ENCODE peak calls at places on chromosomes 4 and X, in nine cellular contexts. Z is gastrocnemius medialis; B is astrocyte; G is aorta; C is ascending aorta; X is trophoblast cell; P is CD8-positive, alpha-beta T cell; K is fibroblast of lung; D is Caco-2. N is an unnamed sample.

GRCh38 chrX:37993857-37994619 is 12.3 kb upstream of the SYTL5 start:
- DNase-seq in Z (no peak), B (peak; percentile 1), G (no peak), C (no peak), X (no peak), P (no peak), K (no peak), D (no peak), N (peak; percentile 5)

GRCh38 chr4:52592287-52592686 is 66.8 kb downstream of the USP46 start:
- DNase-seq in Z (no peak), B (no peak), G (no peak), C (no peak), X (no peak), P (no peak), K (no peak), D (no peak), N (no peak)

GRCh38 chr4:6942238-6942800 is 32.7 kb downstream of the TBC1D14 start:
- DNase-seq in Z (no peak), B (peak; percentile 93), G (no peak), C (no peak), X (peak; percentile 92), P (peak; percentile 26), K (peak; percentile 98), D (no peak), N (peak; percentile 23)

GRCh38 chr4:8240211-8241041 is 29.1 kb upstream of the HTRA3 start:
- DNase-seq in Z (no peak), B (no peak), G (no peak), C (no peak), X (no peak), P (no peak), K (no peak), D (no peak), N (no peak)

GRCh38 chr4:11589676-11590075 is 161.0 kb upstream of the HS3ST1 start:
- DNase-seq in Z (no peak), B (peak; percentile 23), G (no peak), C (no peak), X (peak; percentile 61), P (no peak), K (no peak), D (no peak), N (no peak)

GRCh38 chr4:142567199-142567598 is 278.9 kb downstream of the INPP4B start:
- DNase-seq in Z (no peak), B (no peak), G (no peak), C (no peak), X (no peak), P (peak; percentile 29), K (no peak), D (peak; percentile 49), N (peak; percentile 12)

GRCh38 chr4:165872443-165873297 is at the start of gene TLL1:
- DNase-seq in Z (no peak), B (peak; percentile 16), G (no peak), C (no peak), X (peak; percentile 26), P (no peak), K (peak; percentile 6), D (no peak), N (no peak)

GRCh38 chr4:60611762-60612496 is 588.2 kb upstream of the ADGRL3 start:
- DNase-seq in Z (no peak), B (peak; percentile 23), G (peak; percentile 46), C (no peak), X (peak; percentile 96), P (no peak), K (no peak), D (peak; percentile 87), N (no peak)

GRCh38 chr4:82721819-82722423 is 76.7 kb downstream of the SCD5 start:
- DNase-seq in Z (no peak), B (peak; percentile 17), G (no peak), C (no peak), X (peak; percentile 27), P (no peak), K (peak; percentile 30), D (peak; percentile 48), N (no peak)

GRCh38 chr4:184416913-184417734 is 57.2 kb downstream of the IRF2 start:
- DNase-seq in Z (no peak), B (no peak), G (no peak), C (no peak), X (no peak), P (no peak), K (peak; percentile 42), D (no peak), N (no peak)

GRCh38 chr4:53365121-53365485 is 758 bp downstream of the SCFD2 start:
- DNase-seq in Z (no peak), B (no peak), G (no peak), C (no peak), X (no peak), P (no peak), K (no peak), D (no peak), N (no peak)

GRCh38 chrX:28016823-28017222 is 35.6 kb upstream of the DCAF8L1 start:
- DNase-seq in Z (no peak), B (no peak), G (no peak), C (no peak), X (no peak), P (no peak), K (no peak), D (no peak), N (no peak)

GRCh38 chrX:30971761-30972603 is 82.9 kb upstream of the TAB3 start:
- DNase-seq in Z (no peak), B (peak; percentile 18), G (no peak), C (no peak), X (peak; percentile 61), P (peak; percentile 0), K (peak; percentile 43), D (peak; percentile 38), N (no peak)

GRCh38 chrX:31658360-31658759 is 586.5 kb upstream of the FTHL17 start:
- DNase-seq in Z (no peak), B (peak; percentile 23), G (no peak), C (no peak), X (peak; percentile 52), P (no peak), K (peak; percentile 50), D (no peak), N (no peak)

DNA sequence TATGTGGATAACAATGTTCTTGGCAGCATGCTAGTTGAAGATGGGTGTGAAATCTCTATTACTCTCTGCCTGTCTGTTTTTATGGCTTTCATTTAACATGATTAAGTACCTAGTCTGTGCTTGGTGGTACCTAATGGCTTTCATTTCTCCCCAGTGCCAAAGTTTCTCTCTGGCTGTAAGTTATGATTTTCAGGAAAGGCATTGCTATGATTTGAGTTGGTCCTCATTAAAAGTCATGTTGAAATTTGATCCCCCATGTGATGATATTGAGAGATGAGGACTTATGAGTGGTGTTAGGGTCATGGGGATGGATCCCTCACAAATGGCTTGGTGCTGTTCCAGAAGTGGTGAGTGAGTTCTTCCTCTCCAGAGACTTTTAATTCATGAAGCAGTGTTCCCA is 162.4 kb upstream of the IL15 start:
- DNase-seq in Z (no peak), B (peak; percentile 72), G (no peak), C (no peak), X (no peak), P (no peak), K (peak; percentile 50), D (no peak), N (no peak)
- H3K9me3 ChIP-seq in Z (no peaks in the 10 kb centered on the region), B (no peaks in the 10 kb centered on the region), G (no peaks in the 10 kb centered on the region), C (no peaks in the 10 kb centered on the region), X (no peaks in the 10 kb centered on the region), P (no peaks in the 10 kb centered on the region), K (no peaks in the 10 kb centered on the region), D (no peaks in the 10 kb centered on the region), N (no peaks in the 10 kb centered on the region)

GRCh38 chrX:47814853-47815252 is 21.8 kb upstream of the ZNF81 start:
- DNase-seq in Z (no peak), B (no peak), G (no peak), C (no peak), X (no peak), P (no peak), K (no peak), D (no peak), N (no peak)

GRCh38 chrX:47815901-47816845 is 20.5 kb upstream of the ZNF81 start:
- DNase-seq in Z (no peak), B (no peak), G (no peak), C (no peak), X (no peak), P (no peak), K (peak; percentile 33), D (no peak), N (no peak)

GRCh38 chrX:47817897-47818296 is 18.8 kb upstream of the ZNF81 start:
- DNase-seq in Z (no peak), B (no peak), G (no peak), C (no peak), X (no peak), P (no peak), K (no peak), D (no peak), N (no peak)

DNA sequence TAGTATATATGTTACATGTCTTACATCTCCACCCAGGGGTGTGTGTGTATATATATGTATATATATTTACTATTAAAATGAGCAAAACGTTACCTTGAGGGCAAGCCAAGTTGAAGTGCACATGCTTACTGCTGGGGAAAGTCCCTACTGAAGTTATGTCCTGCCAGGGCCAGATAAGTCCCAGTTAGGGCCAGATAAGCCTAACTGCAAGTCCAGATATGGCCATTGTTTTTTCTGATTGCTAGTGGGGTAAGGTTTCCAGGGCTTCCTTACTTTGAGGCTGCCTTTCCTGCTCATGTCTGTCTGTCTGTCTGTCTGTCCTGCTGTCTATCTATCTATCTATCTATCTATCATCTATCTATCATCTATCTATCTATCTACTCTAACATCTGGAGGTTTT is 19.3 kb upstream of the ZNF81 start:
- DNase-seq in Z (no peak), B (no peak), G (no peak), C (no peak), X (no peak), P (no peak), K (no peak), D (no peak), N (no peak)
- H3K9me3 ChIP-seq in Z (no peaks in the 10 kb centered on the region), B (no peaks in the 10 kb centered on the region), G (no peaks in the 10 kb centered on the region), C (no peaks in the 10 kb centered on the region), X (no peaks in the 10 kb centered on the region), P (no peaks in the 10 kb centered on the region), K (no peaks in the 10 kb centered on the region), D (no peaks in the 10 kb centered on the region), N (no peaks in the 10 kb centered on the region)

GRCh38 chrX:56382278-56382677 is 150.1 kb downstream of the KLF8 start:
- DNase-seq in Z (no peak), B (no peak), G (no peak), C (no peak), X (no peak), P (no peak), K (no peak), D (no peak), N (no peak)

GRCh38 chrX:56385336-56385735 is 153.2 kb downstream of the KLF8 start:
- DNase-seq in Z (no peak), B (no peak), G (no peak), C (no peak), X (no peak), P (no peak), K (no peak), D (no peak), N (peak; percentile 3)

GRCh38 chrX:56385960-56386359 is 153.8 kb downstream of the KLF8 start:
- DNase-seq in Z (no peak), B (no peak), G (no peak), C (no peak), X (no peak), P (no peak), K (no peak), D (no peak), N (no peak)
- H3K9me3 ChIP-seq in Z (no peaks in the 10 kb centered on the region), B (no peaks in the 10 kb centered on the region), G (no peaks in the 10 kb centered on the region), C (no peaks in the 10 kb centered on the region), X (no peaks in the 10 kb centered on the region), P (no peaks in the 10 kb centered on the region), K (no peaks in the 10 kb centered on the region), D (no peaks in the 10 kb centered on the region), N (no peaks in the 10 kb centered on the region)

DNA sequence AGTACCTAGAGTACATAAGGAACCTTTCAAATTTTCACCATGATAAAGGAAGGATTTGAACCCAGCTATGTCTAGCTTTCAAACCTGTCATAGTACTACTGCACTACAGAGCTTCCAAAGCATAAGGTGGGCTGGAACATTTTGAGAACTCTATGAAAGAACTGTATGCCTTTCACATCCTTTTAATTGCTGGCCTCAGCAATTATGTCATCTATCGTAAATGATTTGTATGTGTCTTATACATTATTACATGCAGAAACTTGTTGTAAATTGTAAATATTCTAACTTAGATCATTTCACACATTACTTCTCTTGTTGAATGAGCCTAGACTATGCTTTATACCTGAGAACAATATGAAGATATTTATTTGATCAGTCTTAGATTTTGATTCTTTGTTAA is 220.7 kb downstream of the HEPH start:
- DNase-seq in Z (no peak), B (no peak), G (no peak), C (no peak), X (no peak), P (no peak), K (no peak), D (no peak), N (no peak)
- H3K9me3 ChIP-seq in Z (no peaks in the 10 kb centered on the region), B (no peaks in the 10 kb centered on the region), G (no peaks in the 10 kb centered on the region), C (no peaks in the 10 kb centered on the region), X (no peaks in the 10 kb centered on the region), P (no peaks in the 10 kb centered on the region), K (no peaks in the 10 kb centered on the region), D (no peaks in the 10 kb centered on the region), N (no peaks in the 10 kb centered on the region)